ENCODE peak calls at places on chromosome 2, in nine cellular contexts. D is MV-4-11, U is MM.1S, E is cerebellar cortex, H is globus pallidus, S is NCI-H69, Q is epithelial cell of prostate, O is HEK293T, Z is astrocyte of the hippocampus. G is an unnamed sample.

GRCh38 chr2:103138123-103138886 is 376.5 kb downstream of the TMEM182 start:
- DNase-seq in Q (no peak), H (no peak), D (peak; percentile 84), U (peak; percentile 21), E (no peak), S (no peak), O (no peak), Z (no peak), G (no peak)

GRCh38 chr2:79960035-79960725 is 344.4 kb downstream of the LRRTM1 start:
- DNase-seq in E (no peak), O (no peak), D (no peak), Z (no peak), Q (no peak), U (no peak), S (no peak), H (no peak), G (no peak)

GRCh38 chr2:12317286-12317685 is 399.4 kb upstream of the TRIB2 start:
- DNase-seq in S (no peak), E (no peak), H (no peak), Z (no peak), Q (no peak), U (no peak), D (no peak), O (no peak), G (no peak)

GRCh38 chr2:201952212-201952611 is 81.4 kb upstream of the FZD7 start:
- DNase-seq in E (no peak), S (peak; percentile 90), H (no peak), O (peak; percentile 46), Z (no peak), U (no peak), D (no peak), Q (no peak), G (no peak)

GRCh38 chr2:6866239-6866745 is 585 bp upstream of the CMPK2 start:
- DNase-seq in Z (peak; percentile 62), S (peak; percentile 56), D (peak; percentile 32), Q (no peak), O (peak; percentile 11), H (no peak), U (peak; percentile 43), E (peak; percentile 59), G (no peak)

GRCh38 chr2:174153757-174154680 is 94.3 kb downstream of the OLA1 start:
- DNase-seq in S (no peak), Z (peak; percentile 75), U (no peak), H (no peak), Q (no peak), E (no peak), D (peak; percentile 58), O (no peak), G (no peak)

GRCh38 chr2:220619525-220620267 is 952.4 kb downstream of the EPHA4 start:
- DNase-seq in U (no peak), D (no peak), Q (peak; percentile 96), S (peak; percentile 59), Z (peak; percentile 68), H (no peak), E (no peak), O (no peak), G (no peak)

GRCh38 chr2:70344195-70344594 is 42.3 kb upstream of the FAM136A start:
- DNase-seq in D (no peak), Q (peak; percentile 87), S (no peak), E (no peak), O (no peak), Z (peak; percentile 14), H (no peak), U (no peak), G (peak; percentile 68)

GRCh38 chr2:230715201-230715600 is 2.6 kb downstream of the CAB39 start:
- DNase-seq in U (no peak), D (no peak), Q (no peak), S (no peak), Z (peak; percentile 40), O (no peak), E (no peak), H (no peak), G (no peak)

GRCh38 chr2:111898703-111899514 is 502 bp downstream of the MERTK start:
- DNase-seq in O (no peak), U (peak; percentile 31), Z (peak; percentile 42), E (no peak), Q (no peak), S (peak; percentile 63), H (no peak), D (no peak), G (no peak)

GRCh38 chr2:45008296-45009129 is 739 bp downstream of the SIX2 start:
- DNase-seq in S (peak; percentile 67), O (peak; percentile 19), D (no peak), Z (peak; percentile 46), H (no peak), U (no peak), Q (no peak), E (no peak), G (peak; percentile 61)

GRCh38 chr2:28276807-28277206 is 115.9 kb upstream of the FOSL2 start:
- DNase-seq in D (no peak), Q (no peak), H (no peak), O (no peak), Z (peak; percentile 39), S (no peak), U (no peak), E (no peak), G (no peak)

GRCh38 chr2:216008387-216008786 is 5.0 kb downstream of the MREG start:
- DNase-seq in Z (no peak), S (peak; percentile 2), U (no peak), H (no peak), Q (no peak), E (no peak), O (no peak), D (no peak), G (no peak)

GRCh38 chr2:25072606-25073005 is 30.7 kb downstream of the EFR3B start:
- DNase-seq in D (no peak), O (no peak), H (no peak), S (no peak), U (no peak), Q (no peak), Z (peak; percentile 35), E (no peak), G (no peak)

GRCh38 chr2:196266351-196266750 is 95.0 kb upstream of the STK17B start:
- DNase-seq in S (peak; percentile 25), U (no peak), O (no peak), D (no peak), H (no peak), Q (no peak), Z (no peak), E (no peak), G (no peak)

GRCh38 chr2:121360566-121361300 is 75.7 kb upstream of the TFCP2L1 start:
- DNase-seq in D (no peak), E (no peak), Q (peak; percentile 68), S (no peak), H (no peak), Z (peak; percentile 91), U (no peak), O (no peak), G (no peak)

GRCh38 chr2:71575966-71576365 is 122.6 kb downstream of the DYSF start:
- DNase-seq in Z (no peak), Q (no peak), S (no peak), E (peak; percentile 37), U (no peak), H (peak; percentile 93), O (no peak), D (no peak), G (no peak)

GRCh38 chr2:231597627-231598026 is 5.0 kb downstream of the TEX44 start:
- DNase-seq in Z (no peak), E (no peak), H (peak; percentile 73), D (no peak), S (no peak), Q (no peak), U (no peak), O (no peak), G (no peak)

GRCh38 chr2:237438082-237438925 is 24.3 kb upstream of the COL6A3 start:
- DNase-seq in U (no peak), O (no peak), Z (no peak), E (no peak), H (no peak), S (peak; percentile 84), Q (no peak), D (no peak), G (no peak)

G was measured in cardiac septum.